ENCODE peak calls at places on chromosomes 7 and 10, in seven cellular contexts. R is left ventricle myocardium inferior, T is A549, E is fibroblast of lung, U is prostate gland, Z is cardiac muscle cell, L is WTC11. B is an unnamed sample.

GRCh38 chr7:28718523-28718922 is 239.6 kb downstream of the TRIL start:
- DNase-seq in R (no peak), T (no peak), L (no peak), Z (no peak), E (no peak), U (no peak), B (no peak)

GRCh38 chr7:78718212-78718611 is 735.3 kb downstream of the MAGI2 start:
- DNase-seq in T (no peak), L (no peak), U (no peak), R (peak), Z (no peak), E (no peak), B (no peak)

GRCh38 chr7:150934045-150934766 is 43.9 kb downstream of the KCNH2 start:
- DNase-seq in R (no peak), Z (no peak), E (no peak), L (no peak), U (no peak), T (no peak), B (no peak)

GRCh38 chr7:102912742-102913141 is at the start of gene LRRC17:
- DNase-seq in Z (peak), U (no peak), L (no peak), R (no peak), E (peak), T (no peak), B (peak)

GRCh38 chr10:51269816-51270215 is 195.5 kb downstream of the PRKG1 start:
- DNase-seq in T (no peak), Z (peak), U (no peak), R (no peak), L (no peak), E (peak), B (no peak)

GRCh38 chr10:5951721-5952407 is 25.5 kb downstream of the IL15RA start:
- DNase-seq in T (no peak), L (no peak), U (no peak), R (no peak), Z (no peak), E (no peak), B (no peak)

GRCh38 chr7:16365177-16365576 is 56.2 kb downstream of the CRPPA start:
- DNase-seq in L (no peak), T (no peak), E (no peak), R (no peak), Z (no peak), U (no peak), B (no peak)

GRCh38 chr10:61336831-61337230 is 116.3 kb downstream of the TMEM26 start:
- DNase-seq in L (no peak), U (no peak), R (no peak), E (no peak), T (no peak), Z (no peak), B (no peak)

GRCh38 chr10:14219411-14219810 is 111.3 kb downstream of the FRMD4A start:
- DNase-seq in R (no peak), L (no peak), Z (no peak), U (no peak), T (no peak), E (no peak), B (no peak)

GRCh38 chr7:139660317-139661042 is 117.3 kb downstream of the HIPK2 start:
- DNase-seq in Z (no peak), T (no peak), R (no peak), U (peak), E (no peak), L (no peak), B (no peak)

GRCh38 chr7:35694161-35694783 is 663 bp downstream of the HERPUD2 start:
- DNase-seq in L (no peak), E (peak), Z (no peak), R (no peak), T (no peak), U (peak), B (no peak)

DNA sequence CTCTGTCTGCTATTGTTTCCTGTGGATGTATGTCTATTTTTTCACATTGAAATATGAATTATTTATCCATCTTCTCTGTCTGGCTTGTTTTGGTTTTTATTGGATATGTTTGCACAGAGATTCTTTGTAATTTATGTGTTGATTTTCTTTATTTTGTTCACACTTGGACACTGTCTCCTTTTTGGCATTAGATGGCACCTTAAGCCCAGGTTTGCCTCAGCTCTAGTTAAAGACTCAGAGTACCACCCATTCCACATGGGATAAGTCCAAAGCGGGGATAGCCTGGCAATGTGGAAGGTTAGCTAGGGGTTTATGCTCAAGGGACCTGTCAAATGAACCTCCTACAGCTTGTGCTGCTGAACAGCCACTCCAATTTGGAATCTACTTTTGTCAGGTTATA is 14.1 kb downstream of the FEZF1 start:
- DNase-seq in T (no peak), R (no peak), L (no peak), Z (no peak), E (no peak), U (no peak), B (no peak)
- TF ChIP-seq CTCF in T (no peak), R (no peak), L (no peak), Z (no peak), E (no peak), U (no peak), B (no peak)

DNA sequence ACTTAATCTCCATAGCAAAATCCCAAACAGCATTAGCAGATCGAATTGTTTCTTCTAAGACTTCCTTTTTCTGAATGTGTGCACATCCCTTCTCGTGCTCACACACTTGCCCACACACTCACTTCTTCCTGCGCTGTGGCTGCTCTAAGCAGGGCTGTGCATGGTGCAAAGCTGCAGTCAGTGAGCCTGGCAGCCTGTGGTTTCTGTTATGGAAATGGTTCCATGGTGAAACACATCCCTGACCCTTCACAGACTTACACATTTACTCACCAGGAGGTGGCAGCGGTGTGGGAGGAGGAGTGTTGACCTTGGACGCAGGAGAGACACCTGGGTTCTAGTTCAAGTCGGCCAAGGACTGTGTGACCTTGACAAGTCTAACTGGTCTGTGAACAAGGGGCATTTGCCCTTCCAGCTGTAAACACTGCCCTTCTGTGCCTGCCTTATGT is 24.9 kb downstream of the MTURN start:
- DNase-seq in T (peak), L (no peak), U (no peak), R (no peak), Z (peak), E (peak), B (peak)
- TF ChIP-seq CTCF in T (no peak), L (no peak), U (no peak), R (peak), Z (peak), E (peak), B (no peak)

DNA sequence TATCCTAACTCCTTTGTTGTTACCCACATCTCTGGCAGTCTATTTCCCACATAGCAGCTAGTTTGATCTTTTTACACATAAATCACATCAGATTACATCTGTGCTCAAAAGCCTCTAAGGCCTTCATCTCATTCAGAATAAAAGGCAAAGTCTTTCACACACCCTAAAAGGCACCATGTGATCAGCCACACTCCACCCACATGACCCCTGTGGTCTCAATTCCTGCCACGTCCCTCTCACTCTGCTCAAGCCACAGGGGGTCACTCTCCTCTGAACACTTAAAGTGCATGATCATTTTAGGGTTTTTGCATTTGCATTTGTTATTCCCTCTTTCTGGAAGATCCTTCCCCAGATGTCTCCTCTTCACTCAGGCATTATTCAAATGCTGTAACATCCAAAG is 30.8 kb downstream of the ELAPOR2 start:
- DNase-seq in L (peak), R (no peak), E (no peak), T (no peak), Z (no peak), U (no peak), B (no peak)
- TF ChIP-seq CTCF in L (no peak), R (no peak), E (no peak), T (no peak), Z (no peak), U (no peak), B (no peak)

GRCh38 chr10:118308664-118309063 is 33.5 kb downstream of the FAM204A start:
- DNase-seq in Z (no peak), L (peak), R (no peak), U (no peak), E (no peak), T (no peak), B (no peak)
- TF ChIP-seq CTCF in Z (no peak), L (no peak), R (no peak), U (no peak), E (no peak), T (no peak), B (no peak)

GRCh38 chr7:2569421-2569820 is 10.6 kb downstream of the IQCE start:
- DNase-seq in R (no peak), Z (no peak), L (no peak), T (no peak), U (no peak), E (no peak), B (no peak)
- TF ChIP-seq CTCF in R (no peak), Z (no peak), L (no peak), T (no peak), U (no peak), E (no peak), B (no peak)

GRCh38 chr10:107544706-107545520 is 380.4 kb upstream of the SORCS1 start:
- DNase-seq in Z (no peak), U (no peak), L (no peak), T (no peak), E (no peak), R (no peak), B (no peak)
- TF ChIP-seq CTCF in Z (no peak), U (no peak), L (no peak), T (no peak), E (no peak), R (no peak), B (no peak)

DNA sequence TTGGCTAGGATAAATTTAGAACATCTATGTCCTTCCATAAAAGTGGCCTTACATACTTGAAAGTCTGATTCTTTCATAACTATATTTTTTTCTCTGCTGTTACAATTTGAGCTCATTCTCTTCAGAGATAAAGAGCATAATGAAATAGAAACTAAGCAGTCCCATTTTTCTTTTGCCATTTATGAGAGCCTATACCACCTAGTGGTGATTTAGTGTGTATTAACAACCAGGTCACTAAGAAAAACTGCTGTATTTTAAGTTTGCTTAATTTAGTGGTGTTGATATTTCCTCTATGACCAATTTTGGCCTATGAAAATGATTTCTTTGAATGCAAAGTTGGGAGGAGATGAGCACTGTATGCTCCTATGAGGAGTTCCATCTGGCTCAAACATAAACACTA is 88.7 kb upstream of the ZWINT start:
- DNase-seq in L (no peak), U (no peak), E (no peak), T (no peak), Z (no peak), R (no peak), B (no peak)
- TF ChIP-seq CTCF in L (no peak), U (peak), E (no peak), T (no peak), Z (no peak), R (peak), B (no peak)

B was measured in nephron progenitor cell.